ENCODE peak calls at places on chromosomes 3 and 15, in ten cellular contexts. P is NAMALWA; W is activated CD8-positive, alpha-beta memory T cell treated with anti-CD3 and anti-CD28 coated beads, Interleukin-2, amount 50 U/mL, for 48 hours; H is Daoy; U is HEK293T; Y is GM03348; Q is kidney tubule cell; B is nucleus accumbens; V is NCI-H1092; D is pons. S is an unnamed sample.

GRCh38 chr3:15942462-15942861 is 144.7 kb upstream of the ANKRD28 start:
- DNase-seq in P (no peak), W (no peak), H (no peak), U (no peak), Y (no peak), Q (no peak), B (no peak), V (no peak), D (no peak), S (no peak)

GRCh38 chr3:157810924-157811718 is 295.1 kb downstream of the SHOX2 start:
- DNase-seq in P (no peak), W (no peak), H (peak), U (no peak), Y (no peak), Q (no peak), B (no peak), V (no peak), D (no peak), S (no peak)

GRCh38 chr15:44802336-44802735 is 66.0 kb downstream of the TRIM69 start:
- DNase-seq in P (no peak), W (no peak), H (no peak), U (no peak), Y (no peak), Q (no peak), B (no peak), V (no peak), D (no peak), S (no peak)

GRCh38 chr15:68017221-68017620 is 36.9 kb upstream of the PIAS1 start:
- DNase-seq in P (no peak), W (no peak), H (no peak), U (no peak), Y (no peak), Q (peak), B (no peak), V (no peak), D (no peak), S (no peak)

GRCh38 chr3:141686477-141687280 is 51.4 kb upstream of the RNF7 start:
- DNase-seq in P (no peak), W (no peak), H (peak), U (no peak), Y (peak), Q (peak), B (peak), V (peak), D (peak), S (peak)

GRCh38 chr3:182787302-182788036 is 5.8 kb upstream of the ATP11B start:
- DNase-seq in P (no peak), W (no peak), H (no peak), U (no peak), Y (peak), Q (no peak), B (no peak), V (no peak), D (no peak), S (peak)

GRCh38 chr3:112585782-112586181 is 23.9 kb downstream of the SLC35A5 start:
- DNase-seq in P (no peak), W (no peak), H (no peak), U (no peak), Y (no peak), Q (no peak), B (no peak), V (no peak), D (no peak), S (no peak)

GRCh38 chr3:10941972-10942371 is 50.6 kb upstream of the SLC6A1 start:
- DNase-seq in P (peak), W (peak), H (no peak), U (peak), Y (no peak), Q (peak), B (no peak), V (no peak), D (no peak), S (no peak)

GRCh38 chr3:39108309-39108708 is 829 bp downstream of the TTC21A start:
- DNase-seq in P (peak), W (peak), H (no peak), U (no peak), Y (no peak), Q (no peak), B (peak), V (no peak), D (peak), S (no peak)

GRCh38 chr3:28250999-28251398 is 9.6 kb downstream of the CMC1 start:
- DNase-seq in P (no peak), W (no peak), H (no peak), U (no peak), Y (no peak), Q (peak), B (no peak), V (no peak), D (no peak), S (no peak)

GRCh38 chr3:132003685-132004084 is 31.1 kb downstream of the CPNE4 start:
- DNase-seq in P (no peak), W (no peak), H (no peak), U (no peak), Y (no peak), Q (no peak), B (no peak), V (no peak), D (no peak), S (no peak)

GRCh38 chr15:86690566-86690965 is 610.9 kb downstream of the AGBL1 start:
- DNase-seq in P (peak), W (no peak), H (no peak), U (no peak), Y (no peak), Q (peak), B (no peak), V (no peak), D (no peak), S (no peak)

GRCh38 chr3:188385295-188385694 is 231.3 kb downstream of the LPP start:
- DNase-seq in P (no peak), W (no peak), H (no peak), U (no peak), Y (no peak), Q (no peak), B (no peak), V (no peak), D (no peak), S (peak)

GRCh38 chr3:21447471-21448205 is 303.4 kb downstream of the ZNF385D start:
- DNase-seq in P (no peak), W (no peak), H (no peak), U (no peak), Y (peak), Q (peak), B (no peak), V (no peak), D (no peak), S (peak)

GRCh38 chr3:39809181-39809994 is at the start of gene MYRIP:
- DNase-seq in P (no peak), W (no peak), H (peak), U (peak), Y (peak), Q (peak), B (peak), V (peak), D (peak), S (no peak)